ENCODE peak calls at places on chromosomes 1 and 21, in seven cellular contexts. One of them, this sample, is unnamed.
A peak's percentile ranks its signal among the peaks of the same experiment; 100 is the strongest.

GRCh38 chr1:226325178-226325577 is 16.2 kb upstream of the LIN9 start:
- DNase-seq in fibroblast of lung: no peak
- DNase-seq in CD8-positive, alpha-beta T cell: no peak
- DNase-seq in HCT116: no peak
- DNase-seq in right cardiac atrium: no peak
- DNase-seq in psoas muscle: no peak
- DNase-seq in mesenchymal stem cell: no peak
- DNase-seq in this sample: no peak

GRCh38 chr1:248704556-248704955 is 2.0 kb upstream of the OR14I1 start:
- DNase-seq in fibroblast of lung: no peak
- DNase-seq in CD8-positive, alpha-beta T cell: no peak
- DNase-seq in HCT116: no peak
- DNase-seq in right cardiac atrium: no peak
- DNase-seq in psoas muscle: no peak
- DNase-seq in mesenchymal stem cell: no peak
- DNase-seq in this sample: no peak

GRCh38 chr1:22494144-22494543 is 42.5 kb downstream of the ZBTB40 start:
- DNase-seq in fibroblast of lung: no peak
- DNase-seq in CD8-positive, alpha-beta T cell: no peak
- DNase-seq in HCT116: no peak
- DNase-seq in right cardiac atrium: no peak
- DNase-seq in psoas muscle: no peak
- DNase-seq in mesenchymal stem cell: no peak
- DNase-seq in this sample: no peak

GRCh38 chr1:197685785-197686184 is 89.5 kb downstream of the DENND1B start:
- DNase-seq in fibroblast of lung: no peak
- DNase-seq in CD8-positive, alpha-beta T cell: no peak
- DNase-seq in HCT116: no peak
- DNase-seq in right cardiac atrium: no peak
- DNase-seq in psoas muscle: no peak
- DNase-seq in mesenchymal stem cell: no peak
- DNase-seq in this sample: no peak

GRCh38 chr21:34034369-34035014 is 38.9 kb upstream of the MRPS6 start:
- DNase-seq in fibroblast of lung: no peak
- DNase-seq in CD8-positive, alpha-beta T cell: no peak
- DNase-seq in HCT116: no peak
- DNase-seq in right cardiac atrium: no peak
- DNase-seq in psoas muscle: no peak
- DNase-seq in mesenchymal stem cell: no peak
- DNase-seq in this sample: no peak

GRCh38 chr1:156706647-156707008 is 1.2 kb upstream of the CRABP2 start:
- DNase-seq in fibroblast of lung: peak; percentile 91
- DNase-seq in CD8-positive, alpha-beta T cell: no peak
- DNase-seq in HCT116: no peak
- DNase-seq in right cardiac atrium: peak; percentile 88
- DNase-seq in psoas muscle: peak; percentile 69
- DNase-seq in mesenchymal stem cell: peak; percentile 66
- DNase-seq in this sample: peak; percentile 51

GRCh38 chr1:24594328-24594598 is 38.4 kb downstream of the NCMAP start:
- DNase-seq in fibroblast of lung: no peak
- DNase-seq in CD8-positive, alpha-beta T cell: no peak
- DNase-seq in HCT116: no peak
- DNase-seq in right cardiac atrium: no peak
- DNase-seq in psoas muscle: no peak
- DNase-seq in mesenchymal stem cell: no peak
- DNase-seq in this sample: no peak

GRCh38 chr1:197738927-197739326 is 36.4 kb downstream of the DENND1B start:
- DNase-seq in fibroblast of lung: no peak
- DNase-seq in CD8-positive, alpha-beta T cell: no peak
- DNase-seq in HCT116: no peak
- DNase-seq in right cardiac atrium: no peak
- DNase-seq in psoas muscle: no peak
- DNase-seq in mesenchymal stem cell: no peak
- DNase-seq in this sample: no peak

GRCh38 chr1:93324486-93325464 is 20.9 kb upstream of the DR1 start:
- DNase-seq in fibroblast of lung: peak; percentile 71
- DNase-seq in CD8-positive, alpha-beta T cell: no peak
- DNase-seq in HCT116: peak; percentile 35
- DNase-seq in right cardiac atrium: no peak
- DNase-seq in psoas muscle: no peak
- DNase-seq in mesenchymal stem cell: peak; percentile 60
- DNase-seq in this sample: no peak

GRCh38 chr1:167910530-167910929 is 3.4 kb downstream of the ADCY10 start:
- DNase-seq in fibroblast of lung: no peak
- DNase-seq in CD8-positive, alpha-beta T cell: no peak
- DNase-seq in HCT116: no peak
- DNase-seq in right cardiac atrium: no peak
- DNase-seq in psoas muscle: no peak
- DNase-seq in mesenchymal stem cell: no peak
- DNase-seq in this sample: no peak

GRCh38 chr1:81912383-81912782 is 111.6 kb downstream of the ADGRL2 start:
- DNase-seq in fibroblast of lung: no peak
- DNase-seq in CD8-positive, alpha-beta T cell: no peak
- DNase-seq in HCT116: no peak
- DNase-seq in right cardiac atrium: no peak
- DNase-seq in psoas muscle: no peak
- DNase-seq in mesenchymal stem cell: no peak
- DNase-seq in this sample: no peak

GRCh38 chr1:222331340-222331739 is 216.6 kb downstream of the HHIPL2 start:
- DNase-seq in fibroblast of lung: peak; percentile 79
- DNase-seq in CD8-positive, alpha-beta T cell: no peak
- DNase-seq in HCT116: no peak
- DNase-seq in right cardiac atrium: no peak
- DNase-seq in psoas muscle: no peak
- DNase-seq in mesenchymal stem cell: peak; percentile 88
- DNase-seq in this sample: no peak

GRCh38 chr1:43789604-43790288 is 82.4 kb downstream of the ST3GAL3 start:
- DNase-seq in fibroblast of lung: no peak
- DNase-seq in CD8-positive, alpha-beta T cell: no peak
- DNase-seq in HCT116: no peak
- DNase-seq in right cardiac atrium: no peak
- DNase-seq in psoas muscle: no peak
- DNase-seq in mesenchymal stem cell: no peak
- DNase-seq in this sample: no peak

GRCh38 chr1:109040627-109041613 is 982 bp downstream of the WDR47 start:
- DNase-seq in fibroblast of lung: peak; percentile 41
- DNase-seq in CD8-positive, alpha-beta T cell: peak; percentile 8
- DNase-seq in HCT116: no peak
- DNase-seq in right cardiac atrium: peak; percentile 76
- DNase-seq in psoas muscle: peak; percentile 31
- DNase-seq in mesenchymal stem cell: peak; percentile 48
- DNase-seq in this sample: peak; percentile 2

GRCh38 chr1:218658899-218659298 is 313.8 kb downstream of the TGFB2 start:
- DNase-seq in fibroblast of lung: peak; percentile 61
- DNase-seq in CD8-positive, alpha-beta T cell: no peak
- DNase-seq in HCT116: no peak
- DNase-seq in right cardiac atrium: no peak
- DNase-seq in psoas muscle: no peak
- DNase-seq in mesenchymal stem cell: peak; percentile 76
- DNase-seq in this sample: no peak

GRCh38 chr1:218659911-218660677 is 315.0 kb downstream of the TGFB2 start:
- DNase-seq in fibroblast of lung: no peak
- DNase-seq in CD8-positive, alpha-beta T cell: no peak
- DNase-seq in HCT116: no peak
- DNase-seq in right cardiac atrium: no peak
- DNase-seq in psoas muscle: no peak
- DNase-seq in mesenchymal stem cell: peak; percentile 50
- DNase-seq in this sample: no peak

GRCh38 chr1:218658294-218658693 is 313.2 kb downstream of the TGFB2 start:
- DNase-seq in fibroblast of lung: no peak
- DNase-seq in CD8-positive, alpha-beta T cell: no peak
- DNase-seq in HCT116: no peak
- DNase-seq in right cardiac atrium: no peak
- DNase-seq in psoas muscle: no peak
- DNase-seq in mesenchymal stem cell: no peak
- DNase-seq in this sample: no peak

GRCh38 chr1:218660678-218661053 is 315.5 kb downstream of the TGFB2 start:
- DNase-seq in fibroblast of lung: peak; percentile 76
- DNase-seq in CD8-positive, alpha-beta T cell: no peak
- DNase-seq in HCT116: peak; percentile 81
- DNase-seq in right cardiac atrium: no peak
- DNase-seq in psoas muscle: no peak
- DNase-seq in mesenchymal stem cell: peak; percentile 82
- DNase-seq in this sample: no peak

DNA sequence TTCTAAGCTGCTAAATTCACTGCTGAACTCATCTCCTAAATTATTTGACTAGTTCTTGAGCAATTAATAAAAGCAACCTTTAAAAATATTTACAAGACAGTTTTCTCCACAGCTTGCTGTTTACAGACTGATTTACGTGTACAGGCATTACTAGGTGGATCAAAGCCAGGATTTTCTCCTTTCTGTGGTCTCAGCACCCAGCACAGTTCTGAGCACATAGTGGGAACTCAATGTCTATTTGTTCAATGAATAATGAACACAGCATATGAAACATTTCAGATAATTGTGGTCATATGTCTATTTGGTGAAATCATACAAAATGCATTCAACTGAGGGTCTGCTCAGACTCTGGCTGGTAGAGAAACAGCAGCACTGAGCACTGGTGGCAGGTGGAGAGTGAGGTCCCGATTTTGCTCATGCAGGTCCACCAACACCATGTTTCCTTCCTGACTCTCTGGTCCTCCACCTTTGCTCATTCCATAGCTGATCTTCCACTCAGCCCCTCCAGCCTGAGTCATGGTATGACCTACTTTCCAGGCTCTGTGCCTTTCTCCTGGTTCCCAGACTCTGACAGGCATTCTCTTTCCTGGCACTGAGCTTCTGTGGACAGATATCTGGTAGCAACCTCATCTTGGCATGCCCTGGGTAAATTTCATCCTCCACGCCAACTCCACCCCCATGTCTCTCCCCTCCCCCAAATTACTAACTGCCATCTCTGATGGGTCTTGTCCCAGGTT is 311.3 kb downstream of the TGFB2 start:
- DNase-seq in fibroblast of lung: no peak
- DNase-seq in CD8-positive, alpha-beta T cell: no peak
- DNase-seq in HCT116: no peak
- DNase-seq in right cardiac atrium: no peak
- DNase-seq in psoas muscle: no peak
- DNase-seq in mesenchymal stem cell: no peak
- DNase-seq in this sample: no peak
- H3K4me1 ChIP-seq in fibroblast of lung: peaks cover 5% of the 10 kb centered on the region
- H3K4me1 ChIP-seq in CD8-positive, alpha-beta T cell: no peaks in the 10 kb centered on the region
- H3K4me1 ChIP-seq in HCT116: peaks cover 67% of the 10 kb centered on the region
- H3K4me1 ChIP-seq in right cardiac atrium: peaks cover 1% of the 10 kb centered on the region
- H3K4me1 ChIP-seq in psoas muscle: no peaks in the 10 kb centered on the region
- H3K4me1 ChIP-seq in mesenchymal stem cell: peaks cover 5% of the 10 kb centered on the region
- H3K4me1 ChIP-seq in this sample: no peaks in the 10 kb centered on the region

DNA sequence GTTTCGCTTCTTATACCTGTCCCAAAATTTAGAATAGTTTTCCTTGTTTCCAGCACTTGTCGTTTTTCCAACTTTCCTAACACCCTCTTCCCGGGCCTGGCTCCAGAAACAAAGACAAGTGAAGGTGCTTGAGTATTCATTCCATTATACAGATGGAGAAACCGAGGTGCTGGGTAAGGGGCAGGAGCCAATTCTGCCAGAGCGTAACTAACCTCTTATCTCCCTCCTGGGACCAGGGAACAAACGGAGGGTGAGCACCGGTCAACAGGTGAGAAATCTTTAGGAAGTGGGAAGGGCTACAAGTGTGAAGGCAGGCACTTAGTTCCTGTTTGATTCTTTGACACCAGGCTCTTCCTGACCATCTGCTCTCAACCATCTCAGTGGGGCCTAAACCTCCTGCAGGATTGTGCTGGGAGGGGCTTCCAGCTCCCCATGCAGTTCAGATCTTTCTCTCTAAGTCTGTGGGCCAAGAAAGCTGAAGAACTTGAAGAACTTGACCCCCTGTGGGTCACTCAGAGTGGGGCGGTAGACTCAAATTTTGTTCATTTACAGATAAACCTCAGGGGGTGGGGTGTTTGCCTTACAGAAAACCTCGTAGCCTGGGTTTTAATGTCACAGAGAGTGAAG is 8.7 kb downstream of the PLXNA2 start:
- DNase-seq in fibroblast of lung: no peak
- DNase-seq in CD8-positive, alpha-beta T cell: no peak
- DNase-seq in HCT116: no peak
- DNase-seq in right cardiac atrium: no peak
- DNase-seq in psoas muscle: no peak
- DNase-seq in mesenchymal stem cell: no peak
- DNase-seq in this sample: no peak
- H3K27me3 ChIP-seq in fibroblast of lung: no peaks in the 10 kb centered on the region
- H3K27me3 ChIP-seq in CD8-positive, alpha-beta T cell: peaks cover 4% of the 10 kb centered on the region
- H3K27me3 ChIP-seq in HCT116: peaks cover 29% of the 10 kb centered on the region
- H3K27me3 ChIP-seq in right cardiac atrium: no peaks in the 10 kb centered on the region
- H3K27me3 ChIP-seq in psoas muscle: no peaks in the 10 kb centered on the region
- H3K27me3 ChIP-seq in mesenchymal stem cell: peaks cover 10% of the 10 kb centered on the region
- H3K27me3 ChIP-seq in this sample: no peaks in the 10 kb centered on the region

GRCh38 chr1:2833454-2834145 is 32.1 kb upstream of the TTC34 start:
- DNase-seq in fibroblast of lung: no peak
- DNase-seq in CD8-positive, alpha-beta T cell: no peak
- DNase-seq in HCT116: no peak
- DNase-seq in right cardiac atrium: no peak
- DNase-seq in psoas muscle: no peak
- DNase-seq in mesenchymal stem cell: no peak
- DNase-seq in this sample: no peak
- H3K9me3 ChIP-seq in fibroblast of lung: no peaks in the 10 kb centered on the region
- H3K9me3 ChIP-seq in CD8-positive, alpha-beta T cell: no peaks in the 10 kb centered on the region
- H3K9me3 ChIP-seq in HCT116: no peaks in the 10 kb centered on the region
- H3K9me3 ChIP-seq in right cardiac atrium: no peaks in the 10 kb centered on the region
- H3K9me3 ChIP-seq in psoas muscle: no peaks in the 10 kb centered on the region
- H3K9me3 ChIP-seq in mesenchymal stem cell: peaks cover 2% of the 10 kb centered on the region
- H3K9me3 ChIP-seq in this sample: no peaks in the 10 kb centered on the region

GRCh38 chr1:41464886-41465285 is 19.6 kb downstream of the EDN2 start:
- DNase-seq in fibroblast of lung: no peak
- DNase-seq in CD8-positive, alpha-beta T cell: no peak
- DNase-seq in HCT116: no peak
- DNase-seq in right cardiac atrium: no peak
- DNase-seq in psoas muscle: no peak
- DNase-seq in mesenchymal stem cell: no peak
- DNase-seq in this sample: no peak

GRCh38 chr1:41465741-41466140 is 18.7 kb downstream of the EDN2 start:
- DNase-seq in fibroblast of lung: peak; percentile 48
- DNase-seq in CD8-positive, alpha-beta T cell: no peak
- DNase-seq in HCT116: no peak
- DNase-seq in right cardiac atrium: no peak
- DNase-seq in psoas muscle: no peak
- DNase-seq in mesenchymal stem cell: no peak
- DNase-seq in this sample: no peak

GRCh38 chr1:41467673-41468072 is 16.8 kb downstream of the EDN2 start:
- DNase-seq in fibroblast of lung: no peak
- DNase-seq in CD8-positive, alpha-beta T cell: no peak
- DNase-seq in HCT116: no peak
- DNase-seq in right cardiac atrium: no peak
- DNase-seq in psoas muscle: no peak
- DNase-seq in mesenchymal stem cell: no peak
- DNase-seq in this sample: no peak

GRCh38 chr1:41468082-41468762 is 16.3 kb downstream of the EDN2 start:
- DNase-seq in fibroblast of lung: no peak
- DNase-seq in CD8-positive, alpha-beta T cell: no peak
- DNase-seq in HCT116: no peak
- DNase-seq in right cardiac atrium: no peak
- DNase-seq in psoas muscle: no peak
- DNase-seq in mesenchymal stem cell: no peak
- DNase-seq in this sample: no peak

DNA sequence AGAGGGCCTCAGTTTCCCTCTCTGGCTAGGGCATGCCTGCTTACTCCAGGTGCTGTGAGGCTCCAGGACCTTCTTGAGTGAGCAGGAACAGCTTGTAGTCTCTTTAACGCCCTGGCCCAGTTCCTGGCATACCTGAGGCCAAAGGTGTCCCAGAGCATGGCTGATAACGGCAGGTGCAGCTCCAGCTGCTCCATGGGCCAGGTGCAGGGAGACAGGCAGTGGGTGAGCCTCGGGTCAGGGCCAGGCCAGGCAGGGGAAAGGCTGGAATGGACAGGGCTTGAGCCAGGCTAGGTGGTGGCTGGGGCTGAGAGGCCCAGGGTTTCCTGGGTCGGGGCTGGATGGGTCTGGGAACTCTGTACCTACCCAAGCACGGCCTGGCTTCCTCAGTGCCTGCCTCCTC is 18.3 kb downstream of the EDN2 start:
- DNase-seq in fibroblast of lung: no peak
- DNase-seq in CD8-positive, alpha-beta T cell: no peak
- DNase-seq in HCT116: no peak
- DNase-seq in right cardiac atrium: no peak
- DNase-seq in psoas muscle: no peak
- DNase-seq in mesenchymal stem cell: no peak
- DNase-seq in this sample: no peak
- H3K4me1 ChIP-seq in fibroblast of lung: no peaks in the 10 kb centered on the region
- H3K4me1 ChIP-seq in CD8-positive, alpha-beta T cell: no peaks in the 10 kb centered on the region
- H3K4me1 ChIP-seq in HCT116: peaks cover 6% of the 10 kb centered on the region
- H3K4me1 ChIP-seq in right cardiac atrium: peaks cover 2% of the 10 kb centered on the region
- H3K4me1 ChIP-seq in psoas muscle: no peaks in the 10 kb centered on the region
- H3K4me1 ChIP-seq in mesenchymal stem cell: peaks cover 5% of the 10 kb centered on the region
- H3K4me1 ChIP-seq in this sample: no peaks in the 10 kb centered on the region

This sample was measured in gastrocnemius medialis.